ENCODE peak calls at places on chromosomes 16 and 17, in seven cellular contexts. I is stromal cell of bone marrow; S is effector memory CD8-positive, alpha-beta T cell; C is GM12865; F is HCT116; B is amygdala; O is neural progenitor cell. N is an unnamed sample.

GRCh38 chr17:38730526-38731379 is 612 bp downstream of the CISD3 start:
- DNase-seq in I (no peak), S (no peak), C (peak), F (no peak), B (no peak), O (peak), N (peak)

GRCh38 chr17:58082341-58082869 is 814 bp upstream of the DYNLL2 start:
- DNase-seq in I (no peak), S (no peak), C (no peak), F (no peak), B (no peak), O (peak), N (no peak)

GRCh38 chr17:30332057-30332542 is 1.8 kb downstream of the TMIGD1 start:
- DNase-seq in I (peak), S (peak), C (peak), F (no peak), B (no peak), O (no peak), N (no peak)

GRCh38 chr16:30658731-30659506 is 688 bp downstream of the FBRS start:
- DNase-seq in I (peak), S (no peak), C (peak), F (peak), B (peak), O (peak), N (no peak)

GRCh38 chr16:68013440-68013839 is 2.3 kb downstream of the DPEP2NB start:
- DNase-seq in I (no peak), S (no peak), C (no peak), F (no peak), B (no peak), O (no peak), N (no peak)

GRCh38 chr17:70527364-70527888 is 358.1 kb downstream of the KCNJ2 start:
- DNase-seq in I (no peak), S (no peak), C (no peak), F (no peak), B (no peak), O (no peak), N (no peak)

GRCh38 chr16:89828870-89829629 is 775 bp downstream of the SPIRE2 start:
- DNase-seq in I (no peak), S (no peak), C (no peak), F (no peak), B (no peak), O (no peak), N (no peak)

GRCh38 chr16:78902291-78902690 is 698.2 kb downstream of the MAF start:
- DNase-seq in I (no peak), S (no peak), C (no peak), F (no peak), B (no peak), O (no peak), N (no peak)

GRCh38 chr17:79595956-79596355 is 14.9 kb downstream of the RBFOX3 start:
- DNase-seq in I (no peak), S (no peak), C (no peak), F (no peak), B (no peak), O (no peak), N (no peak)

GRCh38 chr17:5011928-5012327 is 14.2 kb downstream of the KIF1C start:
- DNase-seq in I (no peak), S (no peak), C (peak), F (no peak), B (no peak), O (no peak), N (no peak)

GRCh38 chr16:85328665-85329058 is 216.4 kb upstream of the CIBAR2 start:
- DNase-seq in I (no peak), S (no peak), C (no peak), F (no peak), B (no peak), O (peak), N (peak)

GRCh38 chr17:6305613-6306360 is 129.1 kb downstream of the AIPL1 start:
- DNase-seq in I (no peak), S (no peak), C (no peak), F (no peak), B (peak), O (no peak), N (peak)

GRCh38 chr16:87747626-87748025 is 18.2 kb downstream of the KLHDC4 start:
- DNase-seq in I (no peak), S (no peak), C (no peak), F (no peak), B (no peak), O (no peak), N (no peak)

GRCh38 chr17:80337195-80337895 is 76.7 kb downstream of the RNF213 start:
- DNase-seq in I (no peak), S (no peak), C (no peak), F (no peak), B (no peak), O (no peak), N (no peak)

GRCh38 chr17:38333635-38334295 is 10.0 kb downstream of the GPR179 start:
- DNase-seq in I (no peak), S (peak), C (peak), F (no peak), B (no peak), O (peak), N (peak)

GRCh38 chr17:75273968-75274708 is 3.1 kb upstream of the MIF4GD start:
- DNase-seq in I (peak), S (no peak), C (no peak), F (no peak), B (no peak), O (no peak), N (no peak)

GRCh38 chr17:28335959-28336871 is 654 bp downstream of the TNFAIP1 start:
- DNase-seq in I (peak), S (no peak), C (no peak), F (peak), B (no peak), O (peak), N (peak)

GRCh38 chr17:30273373-30273772 is 18.4 kb downstream of the BLMH start:
- DNase-seq in I (no peak), S (no peak), C (no peak), F (no peak), B (no peak), O (no peak), N (no peak)

GRCh38 chr17:74431568-74432483 is at the start of gene GPRC5C:
- DNase-seq in I (no peak), S (peak), C (peak), F (peak), B (peak), O (peak), N (peak)

N was measured in WERI-Rb-1.